ENCODE peak calls at places on chromosomes 4 and X, in seven cellular contexts. Z is NCI-H748 treated with DMSO at 0.1 percent for 48 hours, B is hippocampal formation, G is HTR-8/SVneo, S is transverse colon, T is lung microvascular endothelial cell, R is choroid plexus epithelial cell. A is an unnamed sample.
A peak's percentile ranks its signal among the peaks of the same experiment; 100 is the strongest.

GRCh38 chr4:115119804-115120352 is 6.5 kb upstream of the NDST4 start:
- DNase-seq in Z (peak; percentile 29), B (no peak), G (no peak), S (no peak), T (no peak), R (peak; percentile 10), A (peak; percentile 7)

GRCh38 chrX:16436348-16437188 is 213.4 kb upstream of the S100G start:
- DNase-seq in Z (peak; percentile 42), B (peak; percentile 35), G (peak; percentile 72), S (peak; percentile 79), T (peak; percentile 81), R (peak; percentile 78), A (peak; percentile 88)

GRCh38 chr4:148946271-148946670 is 504.1 kb upstream of the NR3C2 start:
- DNase-seq in Z (no peak), B (no peak), G (no peak), S (no peak), T (no peak), R (no peak), A (no peak)

GRCh38 chrX:9515973-9516538 is 51.2 kb downstream of the TBL1X start:
- DNase-seq in Z (no peak), B (no peak), G (no peak), S (no peak), T (no peak), R (no peak), A (peak; percentile 94)

GRCh38 chrX:13898603-13899002 is 81.7 kb upstream of the GPM6B start:
- DNase-seq in Z (no peak), B (no peak), G (no peak), S (no peak), T (no peak), R (no peak), A (no peak)

GRCh38 chr4:132071815-132072214 is 1077.3 kb upstream of the PCDH10 start:
- DNase-seq in Z (no peak), B (no peak), G (peak; percentile 6), S (no peak), T (no peak), R (peak; percentile 33), A (no peak)

GRCh38 chrX:2859197-2859797 is 30.6 kb downstream of the GYG2 start:
- DNase-seq in Z (no peak), B (no peak), G (no peak), S (no peak), T (no peak), R (no peak), A (no peak)

GRCh38 chr4:118280501-118281218 is 72.1 kb downstream of the PRSS12 start:
- DNase-seq in Z (peak; percentile 57), B (no peak), G (peak; percentile 31), S (peak; percentile 69), T (peak; percentile 90), R (peak; percentile 89), A (peak; percentile 77)

GRCh38 chrX:13094780-13095425 is 50.5 kb upstream of the FAM9C start:
- DNase-seq in Z (no peak), B (no peak), G (no peak), S (no peak), T (peak; percentile 62), R (peak; percentile 67), A (no peak)

GRCh38 chrX:15202458-15203177 is 67.3 kb downstream of the ASB9 start:
- DNase-seq in Z (no peak), B (no peak), G (peak; percentile 49), S (no peak), T (no peak), R (peak; percentile 21), A (no peak)

GRCh38 chr4:1983053-1983845 is 25.5 kb downstream of the NELFA start:
- DNase-seq in Z (no peak), B (no peak), G (no peak), S (no peak), T (no peak), R (no peak), A (no peak)

GRCh38 chr4:92988301-92988700 is 684.5 kb downstream of the GRID2 start:
- DNase-seq in Z (no peak), B (no peak), G (no peak), S (no peak), T (no peak), R (no peak), A (peak; percentile 21)

A was measured in OCI-M1.